ENCODE peak calls at places on chromosomes 2 and 18, in four cellular contexts. Z is H54, W is substantia nigra, M is activated gamma-delta T cell treated with Interleukin-2 at 50 U/mL for 16 hours. K is an unnamed sample.

GRCh38 chr2:236577481-236578410 is 8.1 kb downstream of the ACKR3 start:
- DNase-seq in Z (no peak), W (no peak), M (no peak), K (no peak)

GRCh38 chr2:101409699-101410098 is 22.4 kb upstream of the CREG2 start:
- DNase-seq in Z (no peak), W (no peak), M (no peak), K (no peak)

GRCh38 chr2:152568566-152568965 is 148.7 kb downstream of the PRPF40A start:
- DNase-seq in Z (no peak), W (no peak), M (no peak), K (no peak)

GRCh38 chr2:237833546-237833945 is 25.9 kb upstream of the RAMP1 start:
- DNase-seq in Z (no peak), W (no peak), M (no peak), K (no peak)

GRCh38 chr18:78762753-78763152 is 216.9 kb upstream of the SALL3 start:
- DNase-seq in Z (no peak), W (no peak), M (no peak), K (no peak)

GRCh38 chr2:165401285-165401852 is 68.1 kb upstream of the CSRNP3 start:
- DNase-seq in Z (no peak), W (peak; percentile 2), M (peak; percentile 10), K (no peak)

GRCh38 chr2:7029291-7030059 is 112.3 kb downstream of the RNF144A start:
- DNase-seq in Z (no peak), W (no peak), M (no peak), K (no peak)

GRCh38 chr2:70702711-70703395 is 65.1 kb downstream of the ADD2 start:
- DNase-seq in Z (no peak), W (no peak), M (no peak), K (peak; percentile 55)

GRCh38 chr18:13247506-13247905 is 28.9 kb downstream of the LDLRAD4 start:
- DNase-seq in Z (no peak), W (no peak), M (no peak), K (peak; percentile 48)

GRCh38 chr2:18473241-18473841 is 87.1 kb downstream of the RDH14 start:
- DNase-seq in Z (peak; percentile 51), W (no peak), M (no peak), K (no peak)

GRCh38 chr2:70010222-70011111 is 49.0 kb upstream of the ASPRV1 start:
- DNase-seq in Z (no peak), W (no peak), M (no peak), K (no peak)

GRCh38 chr2:158745067-158745865 is 49.9 kb upstream of the DAPL1 start:
- DNase-seq in Z (no peak), W (peak; percentile 54), M (peak; percentile 12), K (no peak)

GRCh38 chr2:113754989-113755689 is 1.3 kb downstream of the SLC35F5 start:
- DNase-seq in Z (no peak), W (no peak), M (no peak), K (no peak)

GRCh38 chr2:71620851-71621251 is 167.5 kb downstream of the DYSF start:
- DNase-seq in Z (no peak), W (no peak), M (no peak), K (peak; percentile 69)

GRCh38 chr18:49520661-49521145 is 33.7 kb upstream of the C18orf32 start:
- DNase-seq in Z (no peak), W (no peak), M (no peak), K (peak; percentile 4)

GRCh38 chr2:43027103-43027482 is 199.3 kb downstream of the ZFP36L2 start:
- DNase-seq in Z (no peak), W (no peak), M (no peak), K (no peak)

GRCh38 chr2:38075436-38076249 is at the start of gene CYP1B1:
- DNase-seq in Z (no peak), W (no peak), M (no peak), K (peak; percentile 71)

GRCh38 chr18:76687271-76688006 is 134.9 kb upstream of the ZNF236 start:
- DNase-seq in Z (no peak), W (no peak), M (no peak), K (no peak)

GRCh38 chr2:64751286-64752260 is 97.9 kb upstream of the SERTAD2 start:
- DNase-seq in Z (peak; percentile 86), W (peak; percentile 100), M (peak; percentile 25), K (no peak)

GRCh38 chr2:134177351-134177931 is 76.4 kb upstream of the MGAT5 start:
- DNase-seq in Z (no peak), W (no peak), M (no peak), K (no peak)

GRCh38 chr18:74506405-74507119 is 10.4 kb downstream of the CNDP2 start:
- DNase-seq in Z (no peak), W (no peak), M (no peak), K (no peak)

GRCh38 chr18:2654105-2654827 is 1.3 kb upstream of the SMCHD1 start:
- DNase-seq in Z (no peak), W (no peak), M (no peak), K (no peak)

GRCh38 chr2:19688059-19688458 is 213.7 kb downstream of the TTC32 start:
- DNase-seq in Z (no peak), W (no peak), M (no peak), K (no peak)

GRCh38 chr2:191746306-191746705 is 68.4 kb downstream of the NABP1 start:
- DNase-seq in Z (no peak), W (no peak), M (no peak), K (no peak)

GRCh38 chr2:13919981-13920382 is 712.5 kb upstream of the LRATD1 start:
- DNase-seq in Z (no peak), W (no peak), M (no peak), K (no peak)

GRCh38 chr2:159600752-159601151 is 15.6 kb downstream of the BAZ2B start:
- DNase-seq in Z (peak; percentile 20), W (no peak), M (no peak), K (no peak)

GRCh38 chr2:134247679-134248078 is 6.2 kb upstream of the MGAT5 start:
- DNase-seq in Z (no peak), W (no peak), M (no peak), K (no peak)

GRCh38 chr2:187875271-187875670 is 321.0 kb upstream of the TFPI start:
- DNase-seq in Z (no peak), W (no peak), M (no peak), K (no peak)